ENCODE peak calls at places on chromosomes 5 and 9, in nine cellular contexts. G, U, E, T, S, J, H, C and V are unnamed samples.

GRCh38 chr9:136091582-136092352 is 3.3 kb downstream of the NACC2 start:
- DNase-seq in J (no peak), G (no peak), S (no peak), C (no peak), H (no peak), T (peak; percentile 25), U (no peak), E (no peak), V (peak; percentile 13)

GRCh38 chr5:9034671-9035070 is 511.2 kb downstream of the SEMA5A start:
- DNase-seq in J (no peak), C (no peak), E (no peak), S (no peak), H (no peak), G (no peak), T (peak; percentile 79), U (no peak), V (no peak)

GRCh38 chr9:87850405-87850804 is 32.3 kb upstream of the SPATA31E1 start:
- DNase-seq in U (peak; percentile 29), E (peak; percentile 65), S (peak; percentile 38), H (no peak), C (no peak), T (peak; percentile 88), G (no peak), J (no peak), V (no peak)

GRCh38 chr9:88994820-88995180 is 3.5 kb downstream of the S1PR3 start:
- DNase-seq in U (no peak), H (no peak), J (no peak), S (no peak), E (no peak), C (no peak), G (no peak), T (peak; percentile 67), V (no peak)

GRCh38 chr9:130929571-130930022 is 9.4 kb downstream of the FIBCD1 start:
- DNase-seq in H (no peak), T (no peak), S (no peak), C (no peak), U (no peak), J (no peak), G (no peak), E (no peak), V (no peak)

GRCh38 chr5:470961-471749 is 28.2 kb downstream of the EXOC3 start:
- DNase-seq in E (no peak), H (peak; percentile 18), C (no peak), S (peak; percentile 62), G (no peak), U (no peak), T (no peak), J (peak; percentile 80), V (peak; percentile 48)

GRCh38 chr9:112852741-112853505 is 37.8 kb downstream of the SLC46A2 start:
- DNase-seq in G (no peak), U (no peak), C (no peak), T (no peak), E (no peak), H (no peak), S (no peak), J (no peak), V (no peak)

GRCh38 chr5:108461628-108462367 is 79.9 kb upstream of the FBXL17 start:
- DNase-seq in U (peak; percentile 19), E (peak; percentile 14), J (no peak), T (peak; percentile 81), S (no peak), C (no peak), G (no peak), H (no peak), V (no peak)

GRCh38 chr9:121179930-121180681 is 21.6 kb downstream of the RAB14 start:
- DNase-seq in J (no peak), G (no peak), E (no peak), T (no peak), S (no peak), U (no peak), C (no peak), H (no peak), V (no peak)

GRCh38 chr5:334903-335739 is 13.6 kb downstream of the AHRR start:
- DNase-seq in C (no peak), E (no peak), U (no peak), H (no peak), J (no peak), T (no peak), G (no peak), S (no peak), V (no peak)

GRCh38 chr9:3929345-3930150 is 370.3 kb downstream of the GLIS3 start:
- DNase-seq in C (no peak), J (no peak), U (no peak), T (no peak), H (no peak), S (no peak), G (no peak), E (no peak), V (no peak)

GRCh38 chr5:1526681-1527131 is 2.9 kb upstream of the LPCAT1 start:
- DNase-seq in S (peak; percentile 67), G (no peak), C (no peak), H (no peak), J (peak; percentile 67), E (no peak), T (no peak), U (no peak), V (peak; percentile 6)

GRCh38 chr5:172607213-172607793 is 33.8 kb upstream of the NEURL1B start:
- DNase-seq in H (no peak), S (no peak), G (no peak), T (peak; percentile 77), E (no peak), U (no peak), J (peak; percentile 94), C (no peak), V (peak; percentile 85)